ENCODE peak calls at places on chromosomes 7 and 10, in five cellular contexts. Y is hepatocyte, F is GM23248, J is PC-3, C is endothelial cell of umbilical vein. O is an unnamed sample. For H3K4me1, the result is how much of the 10 kb centered on the place peaks cover.

GRCh38 chr7:106071999-106072714 is 40.0 kb downstream of the SYPL1 start:
- DNase-seq in Y (peak), F (no peak), J (peak), C (peak), O (no peak)

GRCh38 chr7:105024734-105025133 is 10.7 kb downstream of the KMT2E start:
- DNase-seq in Y (no peak), F (peak), J (peak), C (no peak), O (no peak)

GRCh38 chr10:102629661-102630614 is 14.3 kb upstream of the TRIM8 start:
- DNase-seq in Y (peak), F (peak), J (peak), C (peak), O (peak)

GRCh38 chr7:31458203-31458602 is 55.7 kb upstream of the ITPRID1 start:
- DNase-seq in Y (no peak), F (no peak), J (no peak), C (no peak), O (peak)

GRCh38 chr7:90251304-90251635 is 6.3 kb downstream of the CFAP69 start:
- DNase-seq in Y (no peak), F (no peak), J (peak), C (no peak), O (no peak)

GRCh38 chr10:132194726-132195125 is 8.0 kb downstream of the DPYSL4 start:
- DNase-seq in Y (no peak), F (no peak), J (no peak), C (no peak), O (no peak)

GRCh38 chr7:47500103-47500563 is 81.8 kb downstream of the TNS3 start:
- DNase-seq in Y (peak), F (no peak), J (no peak), C (no peak), O (no peak)

GRCh38 chr7:49125246-49125645 is 200.9 kb downstream of the CDC14C start:
- DNase-seq in Y (no peak), F (no peak), J (no peak), C (no peak), O (no peak)

GRCh38 chr7:28979791-28980190 is 21.7 kb upstream of the TRIL start:
- DNase-seq in Y (no peak), F (no peak), J (no peak), C (no peak), O (no peak)

GRCh38 chr7:141073173-141073640 is 657 bp upstream of the TMEM178B start:
- DNase-seq in Y (peak), F (peak), J (peak), C (peak), O (peak)

GRCh38 chr10:79316671-79317431 is 30.4 kb upstream of the PPIF start:
- DNase-seq in Y (no peak), F (peak), J (peak), C (peak), O (no peak)
- H3K4me1 ChIP-seq in Y (under half), F (under half), J (under half), C (under half), O (under half)

GRCh38 chr10:74151879-74152722 is 1.1 kb downstream of the ADK start:
- DNase-seq in Y (no peak), F (peak), J (peak), C (no peak), O (no peak)
- H2AFZ ChIP-seq in Y (peak), F (peak), J (peak), C (peak), O (no peak)

GRCh38 chr7:16764942-16765341 is 11.4 kb downstream of the TSPAN13 start:
- DNase-seq in Y (no peak), F (no peak), J (no peak), C (no peak), O (no peak)
- H3K4me3 ChIP-seq in Y (no peak), F (no peak), J (no peak), C (no peak), O (no peak)

GRCh38 chr10:97779492-97779891 is 7.7 kb upstream of the SFRP5 start:
- DNase-seq in Y (no peak), F (no peak), J (no peak), C (no peak), O (no peak)
- H3K4me1 ChIP-seq in Y (under half), F (under half), J (under half), C (under half), O (under half)

GRCh38 chr10:11509036-11509435 is 102.4 kb downstream of the USP6NL start:
- DNase-seq in Y (no peak), F (no peak), J (no peak), C (no peak), O (no peak)

GRCh38 chr10:11501600-11501999 is 109.8 kb downstream of the USP6NL start:
- DNase-seq in Y (no peak), F (no peak), J (no peak), C (no peak), O (no peak)

GRCh38 chr10:11504566-11505285 is 106.7 kb downstream of the USP6NL start:
- DNase-seq in Y (no peak), F (no peak), J (no peak), C (no peak), O (no peak)

GRCh38 chr10:11506247-11506789 is 105.1 kb downstream of the USP6NL start:
- DNase-seq in Y (no peak), F (no peak), J (no peak), C (no peak), O (no peak)

DNA sequence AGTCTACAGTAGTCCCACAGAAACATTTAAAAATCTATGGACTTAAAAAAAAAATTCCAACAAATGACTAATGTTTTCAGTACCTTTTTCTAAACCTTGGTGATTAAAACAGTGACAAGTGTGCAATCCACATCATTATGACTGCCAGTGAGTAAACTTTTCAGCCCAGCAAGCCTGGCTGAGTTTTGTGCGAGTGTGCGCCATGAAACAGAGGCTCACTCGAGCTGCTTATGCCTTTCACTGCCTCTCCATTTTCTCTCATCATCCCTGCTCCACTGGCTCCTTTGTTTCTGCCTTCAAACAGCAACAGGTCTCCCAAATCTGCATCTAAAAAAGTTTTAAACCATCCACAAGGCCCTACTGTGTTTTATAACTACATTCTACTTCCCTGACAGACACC is 105.8 kb downstream of the USP6NL start:
- DNase-seq in Y (no peak), F (no peak), J (no peak), C (no peak), O (no peak)
- H2AFZ ChIP-seq in Y (no peak), F (no peak), J (no peak), C (no peak), O (no peak)

DNA sequence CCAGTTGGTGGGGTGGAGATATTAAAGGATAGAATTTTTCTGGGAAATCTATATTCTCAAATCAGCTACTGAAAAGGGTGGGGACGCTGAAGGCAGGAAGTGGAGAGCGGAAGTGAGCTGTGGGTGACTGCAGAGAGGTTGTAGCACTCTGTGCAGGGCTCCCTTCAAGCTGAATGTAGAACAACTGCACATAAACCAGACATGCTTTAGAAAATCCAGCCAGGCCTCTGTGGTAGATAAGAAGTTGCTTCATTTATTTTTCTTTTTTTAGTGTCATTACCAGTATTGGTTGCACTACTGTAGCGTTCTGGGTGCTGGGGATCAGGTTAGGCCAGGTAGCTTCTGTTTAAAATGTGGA is 127.8 kb downstream of the CELF2 start:
- DNase-seq in Y (peak), F (no peak), J (no peak), C (peak), O (no peak)
- H3K4me3 ChIP-seq in Y (no peak), F (no peak), J (no peak), C (no peak), O (no peak)

O was measured in GM23338.